ENCODE peak calls at places on chromosomes 16 and 17, in five cellular contexts. One of them, this sample, is unnamed.
A peak's percentile ranks its signal among the peaks of the same experiment; 100 is the strongest.

GRCh38 chr16:58345574-58346354 is 46.5 kb upstream of the GINS3 start:
- DNase-seq in GM23338: no peak
- DNase-seq in adrenal gland: no peak
- DNase-seq in neural crest cell: no peak
- DNase-seq in GM20000: no peak
- DNase-seq in this sample: no peak

GRCh38 chr17:71938340-71939010 is 182.3 kb upstream of the SOX9 start:
- DNase-seq in GM23338: no peak
- DNase-seq in adrenal gland: no peak
- DNase-seq in neural crest cell: no peak
- DNase-seq in GM20000: no peak
- DNase-seq in this sample: no peak

GRCh38 chr16:8430401-8430800 is 159.9 kb downstream of the TMEM114 start:
- DNase-seq in GM23338: no peak
- DNase-seq in adrenal gland: no peak
- DNase-seq in neural crest cell: no peak
- DNase-seq in GM20000: no peak
- DNase-seq in this sample: no peak

GRCh38 chr16:87125206-87126155 is 191.7 kb downstream of the C16orf95 start:
- DNase-seq in GM23338: no peak
- DNase-seq in adrenal gland: peak; percentile 74
- DNase-seq in neural crest cell: no peak
- DNase-seq in GM20000: no peak
- DNase-seq in this sample: no peak

GRCh38 chr16:50354629-50355456 is 13.9 kb downstream of the BRD7 start:
- DNase-seq in GM23338: peak; percentile 54
- DNase-seq in adrenal gland: no peak
- DNase-seq in neural crest cell: no peak
- DNase-seq in GM20000: no peak
- DNase-seq in this sample: no peak

GRCh38 chr16:84827131-84827574 is 7.4 kb downstream of the CRISPLD2 start:
- DNase-seq in GM23338: no peak
- DNase-seq in adrenal gland: no peak
- DNase-seq in neural crest cell: no peak
- DNase-seq in GM20000: no peak
- DNase-seq in this sample: no peak

GRCh38 chr17:62974788-62975586 is 9.0 kb downstream of the TANC2 start:
- DNase-seq in GM23338: no peak
- DNase-seq in adrenal gland: no peak
- DNase-seq in neural crest cell: no peak
- DNase-seq in GM20000: no peak
- DNase-seq in this sample: no peak

GRCh38 chr16:14193316-14193871 is 122.3 kb downstream of the MRTFB start:
- DNase-seq in GM23338: peak; percentile 27
- DNase-seq in adrenal gland: no peak
- DNase-seq in neural crest cell: no peak
- DNase-seq in GM20000: peak; percentile 66
- DNase-seq in this sample: peak; percentile 57

GRCh38 chr17:1555618-1556471 is 6.7 kb downstream of the PITPNA start:
- DNase-seq in GM23338: no peak
- DNase-seq in adrenal gland: peak; percentile 40
- DNase-seq in neural crest cell: no peak
- DNase-seq in GM20000: peak; percentile 59
- DNase-seq in this sample: peak; percentile 49

GRCh38 chr16:4257646-4258556 is 14.9 kb downstream of the TFAP4 start:
- DNase-seq in GM23338: no peak
- DNase-seq in adrenal gland: no peak
- DNase-seq in neural crest cell: no peak
- DNase-seq in GM20000: no peak
- DNase-seq in this sample: no peak

GRCh38 chr16:72149676-72150464 is 22.1 kb downstream of the PMFBP1 start:
- DNase-seq in GM23338: peak; percentile 52
- DNase-seq in adrenal gland: no peak
- DNase-seq in neural crest cell: no peak
- DNase-seq in GM20000: no peak
- DNase-seq in this sample: no peak

GRCh38 chr16:10619271-10619849 is 39.0 kb upstream of the EMP2 start:
- DNase-seq in GM23338: peak; percentile 81
- DNase-seq in adrenal gland: no peak
- DNase-seq in neural crest cell: no peak
- DNase-seq in GM20000: peak; percentile 51
- DNase-seq in this sample: peak; percentile 60

GRCh38 chr17:57861000-57861736 is 11.3 kb upstream of the MRPS23 start:
- DNase-seq in GM23338: peak; percentile 75
- DNase-seq in adrenal gland: peak; percentile 87
- DNase-seq in neural crest cell: no peak
- DNase-seq in GM20000: no peak
- DNase-seq in this sample: peak; percentile 46

GRCh38 chr16:81956213-81956948 is 54.9 kb downstream of the SDR42E1 start:
- DNase-seq in GM23338: no peak
- DNase-seq in adrenal gland: no peak
- DNase-seq in neural crest cell: no peak
- DNase-seq in GM20000: no peak
- DNase-seq in this sample: no peak

GRCh38 chr16:69188716-69189115 is 1.8 kb downstream of the SNTB2 start:
- DNase-seq in GM23338: peak; percentile 27
- DNase-seq in adrenal gland: no peak
- DNase-seq in neural crest cell: no peak
- DNase-seq in GM20000: no peak
- DNase-seq in this sample: no peak

GRCh38 chr16:50688083-50688482 is 5.3 kb upstream of the NOD2 start:
- DNase-seq in GM23338: no peak
- DNase-seq in adrenal gland: no peak
- DNase-seq in neural crest cell: no peak
- DNase-seq in GM20000: no peak
- DNase-seq in this sample: no peak

GRCh38 chr16:68022278-68022727 is 729 bp downstream of the DDX28 start:
- DNase-seq in GM23338: no peak
- DNase-seq in adrenal gland: no peak
- DNase-seq in neural crest cell: no peak
- DNase-seq in GM20000: no peak
- DNase-seq in this sample: no peak

GRCh38 chr17:40320771-40321501 is 12.0 kb downstream of the RARA start:
- DNase-seq in GM23338: no peak
- DNase-seq in adrenal gland: peak; percentile 39
- DNase-seq in neural crest cell: no peak
- DNase-seq in GM20000: no peak
- DNase-seq in this sample: no peak

GRCh38 chr16:2213817-2214720 is 571 bp downstream of the PGP start:
- DNase-seq in GM23338: peak; percentile 40
- DNase-seq in adrenal gland: no peak
- DNase-seq in neural crest cell: no peak
- DNase-seq in GM20000: no peak
- DNase-seq in this sample: no peak

GRCh38 chr17:47957591-47958490 is at the start of gene PRR15L:
- DNase-seq in GM23338: peak; percentile 81
- DNase-seq in adrenal gland: no peak
- DNase-seq in neural crest cell: no peak
- DNase-seq in GM20000: no peak
- DNase-seq in this sample: no peak

GRCh38 chr16:28133666-28134065 is 70.2 kb upstream of the GSG1L start:
- DNase-seq in GM23338: no peak
- DNase-seq in adrenal gland: no peak
- DNase-seq in neural crest cell: no peak
- DNase-seq in GM20000: no peak
- DNase-seq in this sample: no peak

GRCh38 chr16:12611006-12611477 is 192.6 kb downstream of the CPPED1 start:
- DNase-seq in GM23338: no peak
- DNase-seq in adrenal gland: no peak
- DNase-seq in neural crest cell: no peak
- DNase-seq in GM20000: no peak
- DNase-seq in this sample: no peak

GRCh38 chr17:41633498-41634197 is 9.3 kb upstream of the KRT17 start:
- DNase-seq in GM23338: no peak
- DNase-seq in adrenal gland: no peak
- DNase-seq in neural crest cell: no peak
- DNase-seq in GM20000: no peak
- DNase-seq in this sample: no peak

GRCh38 chr16:84553873-84554399 is 49.5 kb upstream of the MEAK7 start:
- DNase-seq in GM23338: no peak
- DNase-seq in adrenal gland: no peak
- DNase-seq in neural crest cell: no peak
- DNase-seq in GM20000: no peak
- DNase-seq in this sample: no peak

GRCh38 chr17:46136820-46137219 is 56.4 kb downstream of the KANSL1 start:
- DNase-seq in GM23338: no peak
- DNase-seq in adrenal gland: no peak
- DNase-seq in neural crest cell: no peak
- DNase-seq in GM20000: no peak
- DNase-seq in this sample: no peak

GRCh38 chr16:9465150-9465549 is 373.7 kb downstream of the HAPSTR1 start:
- DNase-seq in GM23338: no peak
- DNase-seq in adrenal gland: no peak
- DNase-seq in neural crest cell: no peak
- DNase-seq in GM20000: no peak
- DNase-seq in this sample: no peak

GRCh38 chr16:11481987-11482386 is 104.7 kb downstream of the LITAF start:
- DNase-seq in GM23338: no peak
- DNase-seq in adrenal gland: no peak
- DNase-seq in neural crest cell: no peak
- DNase-seq in GM20000: no peak
- DNase-seq in this sample: no peak

GRCh38 chr16:50602531-50603205 is 54.5 kb downstream of the NKD1 start:
- DNase-seq in GM23338: no peak
- DNase-seq in adrenal gland: no peak
- DNase-seq in neural crest cell: no peak
- DNase-seq in GM20000: no peak
- DNase-seq in this sample: no peak

GRCh38 chr17:32519769-32520701 is 33.2 kb downstream of the CDK5R1 start:
- DNase-seq in GM23338: peak; percentile 55
- DNase-seq in adrenal gland: no peak
- DNase-seq in neural crest cell: no peak
- DNase-seq in GM20000: peak; percentile 67
- DNase-seq in this sample: peak; percentile 61

GRCh38 chr17:67290994-67291362 is 46.0 kb upstream of the HELZ start:
- DNase-seq in GM23338: no peak
- DNase-seq in adrenal gland: no peak
- DNase-seq in neural crest cell: no peak
- DNase-seq in GM20000: no peak
- DNase-seq in this sample: no peak

GRCh38 chr17:57902117-57902799 is 52.4 kb upstream of the MRPS23 start:
- DNase-seq in GM23338: no peak
- DNase-seq in adrenal gland: no peak
- DNase-seq in neural crest cell: no peak
- DNase-seq in GM20000: peak; percentile 76
- DNase-seq in this sample: peak; percentile 83

GRCh38 chr16:78099372-78100161 is at the start of gene WWOX:
- DNase-seq in GM23338: peak; percentile 98
- DNase-seq in adrenal gland: peak; percentile 97
- DNase-seq in neural crest cell: peak; percentile 90
- DNase-seq in GM20000: peak; percentile 90
- DNase-seq in this sample: peak; percentile 92
- TF ChIP-seq CTCF in GM23338: peak; percentile 80
- TF ChIP-seq CTCF in adrenal gland: peak; percentile 70
- TF ChIP-seq CTCF in neural crest cell: peak; percentile 97
- TF ChIP-seq CTCF in GM20000: peak; percentile 95
- TF ChIP-seq CTCF in this sample: peak; percentile 93

DNA sequence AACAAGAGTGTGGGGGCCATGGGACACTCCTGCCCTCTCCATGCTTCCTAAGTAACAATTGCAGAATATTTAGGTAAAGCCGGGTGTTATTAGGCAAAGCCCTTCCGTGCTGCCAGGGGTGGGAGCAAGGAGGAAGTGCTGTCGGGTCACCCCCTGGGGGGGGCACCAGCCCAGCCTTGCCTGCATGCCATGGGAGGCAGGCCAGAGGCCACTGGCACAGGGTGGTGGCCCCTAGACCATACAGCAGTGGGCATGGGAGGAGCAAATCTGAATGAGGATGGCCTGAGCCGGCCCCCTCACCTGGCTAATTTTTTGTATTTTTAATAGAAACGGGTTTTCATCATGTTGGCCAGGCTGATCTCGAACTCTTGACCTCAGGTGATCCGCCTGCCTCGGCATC is 355.7 kb upstream of the CDH8 start:
- DNase-seq in GM23338: no peak
- DNase-seq in adrenal gland: no peak
- DNase-seq in neural crest cell: no peak
- DNase-seq in GM20000: no peak
- DNase-seq in this sample: no peak
- TF ChIP-seq CTCF in GM23338: no peak
- TF ChIP-seq CTCF in adrenal gland: no peak
- TF ChIP-seq CTCF in neural crest cell: no peak
- TF ChIP-seq CTCF in GM20000: no peak
- TF ChIP-seq CTCF in this sample: no peak

GRCh38 chr16:6343157-6343556 is 989.5 kb upstream of the RBFOX1 start:
- DNase-seq in GM23338: peak; percentile 26
- DNase-seq in adrenal gland: no peak
- DNase-seq in neural crest cell: no peak
- DNase-seq in GM20000: no peak
- DNase-seq in this sample: no peak

GRCh38 chr16:6349725-6350124 is 982.9 kb upstream of the RBFOX1 start:
- DNase-seq in GM23338: peak; percentile 10
- DNase-seq in adrenal gland: no peak
- DNase-seq in neural crest cell: no peak
- DNase-seq in GM20000: no peak
- DNase-seq in this sample: no peak

GRCh38 chr16:6341993-6342392 is 990.7 kb upstream of the RBFOX1 start:
- DNase-seq in GM23338: peak; percentile 33
- DNase-seq in adrenal gland: no peak
- DNase-seq in neural crest cell: no peak
- DNase-seq in GM20000: no peak
- DNase-seq in this sample: no peak

GRCh38 chr16:6345090-6345489 is 987.6 kb upstream of the RBFOX1 start:
- DNase-seq in GM23338: peak; percentile 27
- DNase-seq in adrenal gland: no peak
- DNase-seq in neural crest cell: no peak
- DNase-seq in GM20000: no peak
- DNase-seq in this sample: no peak
- TF ChIP-seq CTCF in GM23338: peak; percentile 59
- TF ChIP-seq CTCF in adrenal gland: no peak
- TF ChIP-seq CTCF in neural crest cell: peak; percentile 24
- TF ChIP-seq CTCF in GM20000: no peak
- TF ChIP-seq CTCF in this sample: peak; percentile 4

DNA sequence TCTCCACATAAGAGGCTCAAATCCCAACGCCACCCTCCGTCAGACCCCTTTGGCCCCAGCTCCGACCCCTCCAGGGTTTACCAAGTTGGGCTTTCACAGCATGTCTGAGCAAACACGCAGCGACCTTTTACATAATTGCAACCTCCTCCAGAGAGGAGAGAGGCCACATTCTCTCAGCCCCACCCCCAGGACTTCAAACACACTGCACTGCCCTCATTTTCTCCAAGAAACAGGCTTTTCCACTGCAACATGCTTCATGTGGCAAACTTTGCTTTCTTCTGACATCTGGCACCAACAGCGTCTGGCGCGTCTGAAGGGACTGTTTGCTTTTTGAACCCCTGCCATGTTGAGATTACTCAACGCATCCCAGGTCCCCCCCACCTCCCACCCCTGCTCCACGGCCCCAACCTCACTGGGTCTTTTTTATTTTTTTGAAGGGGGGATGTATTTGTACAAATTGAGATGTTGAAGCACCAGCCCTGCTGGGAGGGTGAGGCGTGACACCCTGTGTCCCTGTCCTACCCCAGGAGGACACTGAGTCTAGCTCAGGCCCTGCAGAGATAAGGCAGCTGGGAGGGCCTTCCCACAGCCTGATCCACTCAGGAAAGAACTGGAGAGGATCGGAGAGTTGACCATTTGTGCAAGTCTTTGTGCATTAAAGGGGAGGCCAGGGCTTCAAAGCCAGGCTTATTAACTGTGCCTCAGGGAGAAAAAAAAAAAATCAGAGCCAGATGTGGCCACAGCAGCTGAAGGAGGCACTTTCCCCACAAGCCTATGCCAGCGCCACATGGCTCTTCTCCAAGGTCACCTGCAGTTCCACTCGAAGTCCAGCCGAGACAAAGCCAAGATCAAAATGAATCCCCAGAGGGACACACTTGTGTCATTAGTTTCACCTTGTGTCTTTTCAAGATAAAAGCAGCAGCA is 29.7 kb downstream of the AXIN2 start:
- DNase-seq in GM23338: peak; percentile 60
- DNase-seq in adrenal gland: peak; percentile 74
- DNase-seq in neural crest cell: peak; percentile 49
- DNase-seq in GM20000: no peak
- DNase-seq in this sample: no peak
- TF ChIP-seq CTCF in GM23338: peak; percentile 39
- TF ChIP-seq CTCF in adrenal gland: peak; percentile 24
- TF ChIP-seq CTCF in neural crest cell: peak; percentile 64
- TF ChIP-seq CTCF in GM20000: no peak
- TF ChIP-seq CTCF in this sample: no peak